ENCODE peak calls at places on chromosomes 4 and X, in ten cellular contexts. M is neuronal stem cell, U is mesendoderm, N is suprapubic skin, P is hypothalamus, G is kidney, Y is cardiac fibroblast, X is bronchial epithelial cell, O is HTR-8/SVneo, R is T-helper 2 cell. V is an unnamed sample.

GRCh38 chr4:42302348-42302747 is 94.9 kb upstream of the SHISA3 start:
- DNase-seq in P (peak), G (no peak), M (peak), X (no peak), U (peak), R (no peak), N (no peak), O (peak), Y (peak), V (peak)

GRCh38 chr4:20395160-20395773 is 143.6 kb downstream of the SLIT2 start:
- DNase-seq in Y (peak), N (no peak), M (peak), X (peak), G (no peak), R (no peak), P (no peak), O (peak), U (peak), V (peak)

GRCh38 chr4:147542229-147542990 is 61.5 kb downstream of the EDNRA start:
- DNase-seq in M (no peak), R (no peak), G (no peak), X (no peak), N (no peak), Y (no peak), P (no peak), O (no peak), U (no peak), V (no peak)

GRCh38 chrX:137052641-137053235 is 18.9 kb upstream of the GPR101 start:
- DNase-seq in G (no peak), R (no peak), P (no peak), Y (no peak), U (no peak), N (no peak), O (no peak), M (no peak), X (no peak), V (no peak)

GRCh38 chr4:53653484-53654053 is 62.3 kb upstream of the LNX1 start:
- DNase-seq in U (peak), P (no peak), Y (peak), R (no peak), X (no peak), G (peak), M (no peak), O (no peak), N (no peak), V (no peak)

GRCh38 chr4:143626134-143626859 is 74.2 kb downstream of the FREM3 start:
- DNase-seq in Y (peak), M (no peak), N (no peak), X (no peak), R (no peak), G (peak), O (no peak), U (no peak), P (no peak), V (no peak)

GRCh38 chr4:2837110-2837903 is 6.3 kb upstream of the ADD1 start:
- DNase-seq in U (no peak), X (no peak), O (no peak), M (no peak), R (no peak), P (no peak), G (peak), N (no peak), Y (no peak), V (peak)

GRCh38 chr4:55675196-55675793 is 39.2 kb upstream of the NMU start:
- DNase-seq in G (no peak), O (no peak), U (peak), R (no peak), X (no peak), N (no peak), M (no peak), P (no peak), Y (no peak), V (no peak)

GRCh38 chr4:182533948-182534347 is 290.7 kb downstream of the TENM3 start:
- DNase-seq in U (no peak), G (no peak), R (no peak), X (peak), Y (peak), O (no peak), N (no peak), P (no peak), M (no peak), V (no peak)

GRCh38 chrX:70049925-70050324 is at the start of gene AWAT2:
- DNase-seq in M (no peak), G (no peak), U (no peak), N (no peak), Y (no peak), X (no peak), P (no peak), R (no peak), O (no peak), V (no peak)

GRCh38 chr4:36011381-36011780 is 232.9 kb downstream of the ARAP2 start:
- DNase-seq in M (no peak), R (no peak), P (no peak), U (peak), X (no peak), Y (no peak), O (no peak), G (no peak), N (no peak), V (no peak)